ENCODE peak calls at places on chromosomes 13 and 19, in six cellular contexts. One of them, this sample, is unnamed.

GRCh38 chr19:40413291-40413994 is at the start of gene PRX:
- DNase-seq in NCI-H1694: no peak
- DNase-seq in stimulated activated CD4-positive, alpha-beta T cell treated with anti-CD3 and anti-CD28 coated beads, Interleukin-4, amount 100 ng/mL, for 48 hours: no peak
- DNase-seq in activated CD8-positive, alpha-beta memory T cell treated with anti-CD3 and anti-CD28 coated beads for 48 hours: no peak
- DNase-seq in aorta: no peak
- DNase-seq in stimulated activated CD8-positive, alpha-beta memory T cell treated with anti-CD3 and anti-CD28 coated beads, Interleukin-4, amount 100 ng/mL, for 1 hour: no peak
- DNase-seq in this sample: no peak

GRCh38 chr19:12749938-12750521 is 1.6 kb upstream of the BEST2 start:
- DNase-seq in NCI-H1694: peak
- DNase-seq in stimulated activated CD4-positive, alpha-beta T cell treated with anti-CD3 and anti-CD28 coated beads, Interleukin-4, amount 100 ng/mL, for 48 hours: no peak
- DNase-seq in activated CD8-positive, alpha-beta memory T cell treated with anti-CD3 and anti-CD28 coated beads for 48 hours: no peak
- DNase-seq in aorta: no peak
- DNase-seq in stimulated activated CD8-positive, alpha-beta memory T cell treated with anti-CD3 and anti-CD28 coated beads, Interleukin-4, amount 100 ng/mL, for 1 hour: no peak
- DNase-seq in this sample: no peak

GRCh38 chr13:25466880-25467279 is 95.1 kb downstream of the ATP8A2 start:
- DNase-seq in NCI-H1694: peak
- DNase-seq in stimulated activated CD4-positive, alpha-beta T cell treated with anti-CD3 and anti-CD28 coated beads, Interleukin-4, amount 100 ng/mL, for 48 hours: no peak
- DNase-seq in activated CD8-positive, alpha-beta memory T cell treated with anti-CD3 and anti-CD28 coated beads for 48 hours: no peak
- DNase-seq in aorta: no peak
- DNase-seq in stimulated activated CD8-positive, alpha-beta memory T cell treated with anti-CD3 and anti-CD28 coated beads, Interleukin-4, amount 100 ng/mL, for 1 hour: no peak
- DNase-seq in this sample: no peak

GRCh38 chr13:75372517-75372916 is 109.5 kb downstream of the TBC1D4 start:
- DNase-seq in NCI-H1694: peak
- DNase-seq in stimulated activated CD4-positive, alpha-beta T cell treated with anti-CD3 and anti-CD28 coated beads, Interleukin-4, amount 100 ng/mL, for 48 hours: no peak
- DNase-seq in activated CD8-positive, alpha-beta memory T cell treated with anti-CD3 and anti-CD28 coated beads for 48 hours: no peak
- DNase-seq in aorta: no peak
- DNase-seq in stimulated activated CD8-positive, alpha-beta memory T cell treated with anti-CD3 and anti-CD28 coated beads, Interleukin-4, amount 100 ng/mL, for 1 hour: no peak
- DNase-seq in this sample: no peak

GRCh38 chr13:101453784-101454201 is 1.3 kb downstream of the ITGBL1 start:
- DNase-seq in NCI-H1694: no peak
- DNase-seq in stimulated activated CD4-positive, alpha-beta T cell treated with anti-CD3 and anti-CD28 coated beads, Interleukin-4, amount 100 ng/mL, for 48 hours: no peak
- DNase-seq in activated CD8-positive, alpha-beta memory T cell treated with anti-CD3 and anti-CD28 coated beads for 48 hours: no peak
- DNase-seq in aorta: peak
- DNase-seq in stimulated activated CD8-positive, alpha-beta memory T cell treated with anti-CD3 and anti-CD28 coated beads, Interleukin-4, amount 100 ng/mL, for 1 hour: no peak
- DNase-seq in this sample: peak

GRCh38 chr13:99033814-99034213 is 56.0 kb upstream of the DOCK9 start:
- DNase-seq in NCI-H1694: peak
- DNase-seq in stimulated activated CD4-positive, alpha-beta T cell treated with anti-CD3 and anti-CD28 coated beads, Interleukin-4, amount 100 ng/mL, for 48 hours: no peak
- DNase-seq in activated CD8-positive, alpha-beta memory T cell treated with anti-CD3 and anti-CD28 coated beads for 48 hours: no peak
- DNase-seq in aorta: no peak
- DNase-seq in stimulated activated CD8-positive, alpha-beta memory T cell treated with anti-CD3 and anti-CD28 coated beads, Interleukin-4, amount 100 ng/mL, for 1 hour: no peak
- DNase-seq in this sample: no peak

GRCh38 chr19:47240996-47241918 is 10.3 kb upstream of the BBC3 start:
- DNase-seq in NCI-H1694: no peak
- DNase-seq in stimulated activated CD4-positive, alpha-beta T cell treated with anti-CD3 and anti-CD28 coated beads, Interleukin-4, amount 100 ng/mL, for 48 hours: peak
- DNase-seq in activated CD8-positive, alpha-beta memory T cell treated with anti-CD3 and anti-CD28 coated beads for 48 hours: peak
- DNase-seq in aorta: peak
- DNase-seq in stimulated activated CD8-positive, alpha-beta memory T cell treated with anti-CD3 and anti-CD28 coated beads, Interleukin-4, amount 100 ng/mL, for 1 hour: peak
- DNase-seq in this sample: peak

GRCh38 chr13:95509521-95510315 is 42.8 kb upstream of the CLDN10 start:
- DNase-seq in NCI-H1694: no peak
- DNase-seq in stimulated activated CD4-positive, alpha-beta T cell treated with anti-CD3 and anti-CD28 coated beads, Interleukin-4, amount 100 ng/mL, for 48 hours: no peak
- DNase-seq in activated CD8-positive, alpha-beta memory T cell treated with anti-CD3 and anti-CD28 coated beads for 48 hours: no peak
- DNase-seq in aorta: no peak
- DNase-seq in stimulated activated CD8-positive, alpha-beta memory T cell treated with anti-CD3 and anti-CD28 coated beads, Interleukin-4, amount 100 ng/mL, for 1 hour: no peak
- DNase-seq in this sample: no peak

GRCh38 chr13:107864543-107865460 is 350.5 kb downstream of the LIG4 start:
- DNase-seq in NCI-H1694: peak
- DNase-seq in stimulated activated CD4-positive, alpha-beta T cell treated with anti-CD3 and anti-CD28 coated beads, Interleukin-4, amount 100 ng/mL, for 48 hours: no peak
- DNase-seq in activated CD8-positive, alpha-beta memory T cell treated with anti-CD3 and anti-CD28 coated beads for 48 hours: no peak
- DNase-seq in aorta: no peak
- DNase-seq in stimulated activated CD8-positive, alpha-beta memory T cell treated with anti-CD3 and anti-CD28 coated beads, Interleukin-4, amount 100 ng/mL, for 1 hour: no peak
- DNase-seq in this sample: no peak

GRCh38 chr19:46697142-46697960 is 19.6 kb downstream of the PRKD2 start:
- DNase-seq in NCI-H1694: no peak
- DNase-seq in stimulated activated CD4-positive, alpha-beta T cell treated with anti-CD3 and anti-CD28 coated beads, Interleukin-4, amount 100 ng/mL, for 48 hours: no peak
- DNase-seq in activated CD8-positive, alpha-beta memory T cell treated with anti-CD3 and anti-CD28 coated beads for 48 hours: no peak
- DNase-seq in aorta: peak
- DNase-seq in stimulated activated CD8-positive, alpha-beta memory T cell treated with anti-CD3 and anti-CD28 coated beads, Interleukin-4, amount 100 ng/mL, for 1 hour: no peak
- DNase-seq in this sample: peak

GRCh38 chr19:18206018-18206417 is 2.2 kb upstream of the RAB3A start:
- DNase-seq in NCI-H1694: no peak
- DNase-seq in stimulated activated CD4-positive, alpha-beta T cell treated with anti-CD3 and anti-CD28 coated beads, Interleukin-4, amount 100 ng/mL, for 48 hours: no peak
- DNase-seq in activated CD8-positive, alpha-beta memory T cell treated with anti-CD3 and anti-CD28 coated beads for 48 hours: no peak
- DNase-seq in aorta: no peak
- DNase-seq in stimulated activated CD8-positive, alpha-beta memory T cell treated with anti-CD3 and anti-CD28 coated beads, Interleukin-4, amount 100 ng/mL, for 1 hour: no peak
- DNase-seq in this sample: no peak

GRCh38 chr19:40745402-40745780 is 4.9 kb downstream of the ACTMAP start:
- DNase-seq in NCI-H1694: no peak
- DNase-seq in stimulated activated CD4-positive, alpha-beta T cell treated with anti-CD3 and anti-CD28 coated beads, Interleukin-4, amount 100 ng/mL, for 48 hours: no peak
- DNase-seq in activated CD8-positive, alpha-beta memory T cell treated with anti-CD3 and anti-CD28 coated beads for 48 hours: no peak
- DNase-seq in aorta: no peak
- DNase-seq in stimulated activated CD8-positive, alpha-beta memory T cell treated with anti-CD3 and anti-CD28 coated beads, Interleukin-4, amount 100 ng/mL, for 1 hour: no peak
- DNase-seq in this sample: no peak

GRCh38 chr19:12885749-12886706 is 973 bp downstream of the KLF1 start:
- DNase-seq in NCI-H1694: no peak
- DNase-seq in stimulated activated CD4-positive, alpha-beta T cell treated with anti-CD3 and anti-CD28 coated beads, Interleukin-4, amount 100 ng/mL, for 48 hours: no peak
- DNase-seq in activated CD8-positive, alpha-beta memory T cell treated with anti-CD3 and anti-CD28 coated beads for 48 hours: no peak
- DNase-seq in aorta: no peak
- DNase-seq in stimulated activated CD8-positive, alpha-beta memory T cell treated with anti-CD3 and anti-CD28 coated beads, Interleukin-4, amount 100 ng/mL, for 1 hour: no peak
- DNase-seq in this sample: no peak

GRCh38 chr13:35898041-35898440 is 233.1 kb downstream of the DCLK1 start:
- DNase-seq in NCI-H1694: no peak
- DNase-seq in stimulated activated CD4-positive, alpha-beta T cell treated with anti-CD3 and anti-CD28 coated beads, Interleukin-4, amount 100 ng/mL, for 48 hours: no peak
- DNase-seq in activated CD8-positive, alpha-beta memory T cell treated with anti-CD3 and anti-CD28 coated beads for 48 hours: no peak
- DNase-seq in aorta: no peak
- DNase-seq in stimulated activated CD8-positive, alpha-beta memory T cell treated with anti-CD3 and anti-CD28 coated beads, Interleukin-4, amount 100 ng/mL, for 1 hour: no peak
- DNase-seq in this sample: no peak

GRCh38 chr13:73610799-73611592 is 523.2 kb downstream of the KLF12 start:
- DNase-seq in NCI-H1694: no peak
- DNase-seq in stimulated activated CD4-positive, alpha-beta T cell treated with anti-CD3 and anti-CD28 coated beads, Interleukin-4, amount 100 ng/mL, for 48 hours: no peak
- DNase-seq in activated CD8-positive, alpha-beta memory T cell treated with anti-CD3 and anti-CD28 coated beads for 48 hours: no peak
- DNase-seq in aorta: no peak
- DNase-seq in stimulated activated CD8-positive, alpha-beta memory T cell treated with anti-CD3 and anti-CD28 coated beads, Interleukin-4, amount 100 ng/mL, for 1 hour: no peak
- DNase-seq in this sample: no peak

GRCh38 chr13:80901111-80902014 is 560.4 kb upstream of the SPRY2 start:
- DNase-seq in NCI-H1694: no peak
- DNase-seq in stimulated activated CD4-positive, alpha-beta T cell treated with anti-CD3 and anti-CD28 coated beads, Interleukin-4, amount 100 ng/mL, for 48 hours: no peak
- DNase-seq in activated CD8-positive, alpha-beta memory T cell treated with anti-CD3 and anti-CD28 coated beads for 48 hours: no peak
- DNase-seq in aorta: no peak
- DNase-seq in stimulated activated CD8-positive, alpha-beta memory T cell treated with anti-CD3 and anti-CD28 coated beads, Interleukin-4, amount 100 ng/mL, for 1 hour: no peak
- DNase-seq in this sample: no peak

GRCh38 chr13:48983331-48983730 is 7.6 kb downstream of the FNDC3A start:
- DNase-seq in NCI-H1694: no peak
- DNase-seq in stimulated activated CD4-positive, alpha-beta T cell treated with anti-CD3 and anti-CD28 coated beads, Interleukin-4, amount 100 ng/mL, for 48 hours: no peak
- DNase-seq in activated CD8-positive, alpha-beta memory T cell treated with anti-CD3 and anti-CD28 coated beads for 48 hours: no peak
- DNase-seq in aorta: no peak
- DNase-seq in stimulated activated CD8-positive, alpha-beta memory T cell treated with anti-CD3 and anti-CD28 coated beads, Interleukin-4, amount 100 ng/mL, for 1 hour: no peak
- DNase-seq in this sample: no peak

GRCh38 chr13:113616991-113617749 is 32.6 kb downstream of the TFDP1 start:
- DNase-seq in NCI-H1694: no peak
- DNase-seq in stimulated activated CD4-positive, alpha-beta T cell treated with anti-CD3 and anti-CD28 coated beads, Interleukin-4, amount 100 ng/mL, for 48 hours: no peak
- DNase-seq in activated CD8-positive, alpha-beta memory T cell treated with anti-CD3 and anti-CD28 coated beads for 48 hours: no peak
- DNase-seq in aorta: peak
- DNase-seq in stimulated activated CD8-positive, alpha-beta memory T cell treated with anti-CD3 and anti-CD28 coated beads, Interleukin-4, amount 100 ng/mL, for 1 hour: no peak
- DNase-seq in this sample: no peak

GRCh38 chr19:11437955-11438354 is 2.5 kb downstream of the PRKCSH start:
- DNase-seq in NCI-H1694: no peak
- DNase-seq in stimulated activated CD4-positive, alpha-beta T cell treated with anti-CD3 and anti-CD28 coated beads, Interleukin-4, amount 100 ng/mL, for 48 hours: no peak
- DNase-seq in activated CD8-positive, alpha-beta memory T cell treated with anti-CD3 and anti-CD28 coated beads for 48 hours: no peak
- DNase-seq in aorta: no peak
- DNase-seq in stimulated activated CD8-positive, alpha-beta memory T cell treated with anti-CD3 and anti-CD28 coated beads, Interleukin-4, amount 100 ng/mL, for 1 hour: no peak
- DNase-seq in this sample: no peak

GRCh38 chr19:42816901-42817300 is 51.4 kb upstream of the PSG8 start:
- DNase-seq in NCI-H1694: no peak
- DNase-seq in stimulated activated CD4-positive, alpha-beta T cell treated with anti-CD3 and anti-CD28 coated beads, Interleukin-4, amount 100 ng/mL, for 48 hours: no peak
- DNase-seq in activated CD8-positive, alpha-beta memory T cell treated with anti-CD3 and anti-CD28 coated beads for 48 hours: no peak
- DNase-seq in aorta: no peak
- DNase-seq in stimulated activated CD8-positive, alpha-beta memory T cell treated with anti-CD3 and anti-CD28 coated beads, Interleukin-4, amount 100 ng/mL, for 1 hour: no peak
- DNase-seq in this sample: no peak

GRCh38 chr13:101845501-101846012 is 393.1 kb downstream of the ITGBL1 start:
- DNase-seq in NCI-H1694: no peak
- DNase-seq in stimulated activated CD4-positive, alpha-beta T cell treated with anti-CD3 and anti-CD28 coated beads, Interleukin-4, amount 100 ng/mL, for 48 hours: no peak
- DNase-seq in activated CD8-positive, alpha-beta memory T cell treated with anti-CD3 and anti-CD28 coated beads for 48 hours: no peak
- DNase-seq in aorta: no peak
- DNase-seq in stimulated activated CD8-positive, alpha-beta memory T cell treated with anti-CD3 and anti-CD28 coated beads, Interleukin-4, amount 100 ng/mL, for 1 hour: no peak
- DNase-seq in this sample: no peak

GRCh38 chr19:872266-872951 is 12.9 kb downstream of the CFD start:
- DNase-seq in NCI-H1694: no peak
- DNase-seq in stimulated activated CD4-positive, alpha-beta T cell treated with anti-CD3 and anti-CD28 coated beads, Interleukin-4, amount 100 ng/mL, for 48 hours: peak
- DNase-seq in activated CD8-positive, alpha-beta memory T cell treated with anti-CD3 and anti-CD28 coated beads for 48 hours: no peak
- DNase-seq in aorta: no peak
- DNase-seq in stimulated activated CD8-positive, alpha-beta memory T cell treated with anti-CD3 and anti-CD28 coated beads, Interleukin-4, amount 100 ng/mL, for 1 hour: peak
- DNase-seq in this sample: peak

GRCh38 chr13:97238432-97238831 is 16.3 kb downstream of the MBNL2 start:
- DNase-seq in NCI-H1694: no peak
- DNase-seq in stimulated activated CD4-positive, alpha-beta T cell treated with anti-CD3 and anti-CD28 coated beads, Interleukin-4, amount 100 ng/mL, for 48 hours: no peak
- DNase-seq in activated CD8-positive, alpha-beta memory T cell treated with anti-CD3 and anti-CD28 coated beads for 48 hours: no peak
- DNase-seq in aorta: no peak
- DNase-seq in stimulated activated CD8-positive, alpha-beta memory T cell treated with anti-CD3 and anti-CD28 coated beads, Interleukin-4, amount 100 ng/mL, for 1 hour: no peak
- DNase-seq in this sample: no peak

GRCh38 chr19:28309072-28309471 is 903.9 kb downstream of the UQCRFS1 start:
- DNase-seq in NCI-H1694: no peak
- DNase-seq in stimulated activated CD4-positive, alpha-beta T cell treated with anti-CD3 and anti-CD28 coated beads, Interleukin-4, amount 100 ng/mL, for 48 hours: no peak
- DNase-seq in activated CD8-positive, alpha-beta memory T cell treated with anti-CD3 and anti-CD28 coated beads for 48 hours: no peak
- DNase-seq in aorta: no peak
- DNase-seq in stimulated activated CD8-positive, alpha-beta memory T cell treated with anti-CD3 and anti-CD28 coated beads, Interleukin-4, amount 100 ng/mL, for 1 hour: no peak
- DNase-seq in this sample: no peak

GRCh38 chr19:55452381-55453325 is 8.8 kb downstream of the ISOC2 start:
- DNase-seq in NCI-H1694: peak
- DNase-seq in stimulated activated CD4-positive, alpha-beta T cell treated with anti-CD3 and anti-CD28 coated beads, Interleukin-4, amount 100 ng/mL, for 48 hours: peak
- DNase-seq in activated CD8-positive, alpha-beta memory T cell treated with anti-CD3 and anti-CD28 coated beads for 48 hours: no peak
- DNase-seq in aorta: peak
- DNase-seq in stimulated activated CD8-positive, alpha-beta memory T cell treated with anti-CD3 and anti-CD28 coated beads, Interleukin-4, amount 100 ng/mL, for 1 hour: no peak
- DNase-seq in this sample: peak

GRCh38 chr19:17842663-17843313 is 5.0 kb downstream of the JAK3 start:
- DNase-seq in NCI-H1694: no peak
- DNase-seq in stimulated activated CD4-positive, alpha-beta T cell treated with anti-CD3 and anti-CD28 coated beads, Interleukin-4, amount 100 ng/mL, for 48 hours: no peak
- DNase-seq in activated CD8-positive, alpha-beta memory T cell treated with anti-CD3 and anti-CD28 coated beads for 48 hours: no peak
- DNase-seq in aorta: no peak
- DNase-seq in stimulated activated CD8-positive, alpha-beta memory T cell treated with anti-CD3 and anti-CD28 coated beads, Interleukin-4, amount 100 ng/mL, for 1 hour: no peak
- DNase-seq in this sample: no peak

GRCh38 chr13:29465741-29466293 is 129.7 kb downstream of the SLC7A1 start:
- DNase-seq in NCI-H1694: no peak
- DNase-seq in stimulated activated CD4-positive, alpha-beta T cell treated with anti-CD3 and anti-CD28 coated beads, Interleukin-4, amount 100 ng/mL, for 48 hours: no peak
- DNase-seq in activated CD8-positive, alpha-beta memory T cell treated with anti-CD3 and anti-CD28 coated beads for 48 hours: no peak
- DNase-seq in aorta: no peak
- DNase-seq in stimulated activated CD8-positive, alpha-beta memory T cell treated with anti-CD3 and anti-CD28 coated beads, Interleukin-4, amount 100 ng/mL, for 1 hour: no peak
- DNase-seq in this sample: no peak

GRCh38 chr13:35107535-35107934 is 165.5 kb downstream of the NBEA start:
- DNase-seq in NCI-H1694: no peak
- DNase-seq in stimulated activated CD4-positive, alpha-beta T cell treated with anti-CD3 and anti-CD28 coated beads, Interleukin-4, amount 100 ng/mL, for 48 hours: no peak
- DNase-seq in activated CD8-positive, alpha-beta memory T cell treated with anti-CD3 and anti-CD28 coated beads for 48 hours: no peak
- DNase-seq in aorta: no peak
- DNase-seq in stimulated activated CD8-positive, alpha-beta memory T cell treated with anti-CD3 and anti-CD28 coated beads, Interleukin-4, amount 100 ng/mL, for 1 hour: no peak
- DNase-seq in this sample: no peak

GRCh38 chr13:51793570-51794273 is 10.2 kb downstream of the DHRS12 start:
- DNase-seq in NCI-H1694: no peak
- DNase-seq in stimulated activated CD4-positive, alpha-beta T cell treated with anti-CD3 and anti-CD28 coated beads, Interleukin-4, amount 100 ng/mL, for 48 hours: peak
- DNase-seq in activated CD8-positive, alpha-beta memory T cell treated with anti-CD3 and anti-CD28 coated beads for 48 hours: no peak
- DNase-seq in aorta: no peak
- DNase-seq in stimulated activated CD8-positive, alpha-beta memory T cell treated with anti-CD3 and anti-CD28 coated beads, Interleukin-4, amount 100 ng/mL, for 1 hour: no peak
- DNase-seq in this sample: no peak